ENCODE peak calls at places on chromosomes 1 and 21, in five cellular contexts. N is psoas muscle, U is HFF-Myc, B is GM12865, I is upper lobe of left lung. Z is an unnamed sample.

GRCh38 chr1:92601044-92601443 is 114.3 kb upstream of the GFI1 start:
- DNase-seq in I (no peak), N (no peak), U (peak; percentile 17), B (no peak), Z (no peak)

GRCh38 chr1:220962031-220962751 is 82.9 kb downstream of the HLX start:
- DNase-seq in N (no peak), U (peak; percentile 82), I (no peak), B (peak; percentile 8), Z (no peak)

GRCh38 chr1:180097319-180097605 is 57.4 kb upstream of the QSOX1 start:
- DNase-seq in N (no peak), B (no peak), U (no peak), I (no peak), Z (no peak)

GRCh38 chr1:166865931-166866330 is 10.1 kb downstream of the TADA1 start:
- DNase-seq in N (no peak), B (no peak), I (no peak), U (no peak), Z (no peak)

GRCh38 chr1:43031316-43032203 is 72.9 kb upstream of the SLC2A1 start:
- DNase-seq in B (no peak), I (no peak), N (no peak), U (no peak), Z (no peak)

GRCh38 chr1:58885998-58886397 is 102.2 kb upstream of the JUN start:
- DNase-seq in U (no peak), I (peak; percentile 68), N (peak; percentile 81), B (no peak), Z (no peak)

GRCh38 chr1:208203127-208203847 is 40.9 kb downstream of the PLXNA2 start:
- DNase-seq in B (no peak), U (no peak), I (peak; percentile 53), N (no peak), Z (no peak)

GRCh38 chr1:222042120-222042519 is 300.2 kb upstream of the DUSP10 start:
- DNase-seq in N (no peak), U (no peak), B (no peak), I (no peak), Z (no peak)

GRCh38 chr1:8421721-8422120 is 103.8 kb downstream of the SLC45A1 start:
- DNase-seq in B (no peak), N (peak; percentile 66), U (no peak), I (no peak), Z (no peak)

GRCh38 chr1:207619833-207620572 is 24.9 kb upstream of the CR1L start:
- DNase-seq in B (peak; percentile 52), U (peak; percentile 42), N (no peak), I (no peak), Z (no peak)

GRCh38 chr1:84971957-84972356 is 25.0 kb downstream of the MCOLN2 start:
- DNase-seq in B (peak; percentile 69), N (no peak), U (no peak), I (no peak), Z (no peak)

GRCh38 chr1:226912587-226913176 is 27.4 kb upstream of the COQ8A start:
- DNase-seq in U (no peak), I (peak; percentile 68), N (peak; percentile 84), B (peak; percentile 75), Z (no peak)

GRCh38 chr21:45893166-45894106 is 88.1 kb upstream of the COL6A1 start:
- DNase-seq in U (no peak), B (no peak), I (no peak), N (peak; percentile 32), Z (no peak)

GRCh38 chr21:42395910-42396625 is at the start of gene TMPRSS3:
- DNase-seq in U (no peak), I (peak; percentile 80), N (no peak), B (no peak), Z (no peak)

GRCh38 chr1:111197598-111198289 is 2.7 kb downstream of the DENND2D start:
- DNase-seq in B (peak; percentile 92), U (no peak), N (no peak), I (no peak), Z (no peak)

GRCh38 chr1:82225407-82226197 is 424.9 kb downstream of the ADGRL2 start:
- DNase-seq in B (peak; percentile 13), N (no peak), U (no peak), I (no peak), Z (no peak)

GRCh38 chr1:10975567-10976326 is 36.7 kb upstream of the TARDBP start:
- DNase-seq in B (no peak), I (no peak), U (peak; percentile 90), N (peak; percentile 80), Z (no peak)

GRCh38 chr1:116329524-116330341 is 43.3 kb upstream of the ATP1A1 start:
- DNase-seq in U (no peak), B (no peak), I (no peak), N (no peak), Z (no peak)

GRCh38 chr1:204348197-204348596 is 11.5 kb downstream of the PLEKHA6 start:
- DNase-seq in I (no peak), B (no peak), N (no peak), U (no peak), Z (no peak)

GRCh38 chr1:87196110-87196509 is 132.6 kb upstream of the LMO4 start:
- DNase-seq in I (no peak), U (no peak), N (no peak), B (no peak), Z (no peak)

GRCh38 chr1:24963943-24964677 is 34.0 kb upstream of the RUNX3 start:
- DNase-seq in U (no peak), B (no peak), I (no peak), N (no peak), Z (no peak)

GRCh38 chr1:184943998-184944397 is 30.3 kb downstream of the NIBAN1 start:
- DNase-seq in B (no peak), I (no peak), U (no peak), N (no peak), Z (no peak)

GRCh38 chr1:150268342-150268705 is 492 bp downstream of the APH1A start:
- DNase-seq in I (peak; percentile 57), B (peak; percentile 63), U (no peak), N (peak; percentile 67), Z (no peak)

GRCh38 chr1:225470691-225471452 is 43.0 kb upstream of the LBR start:
- DNase-seq in I (peak; percentile 15), U (no peak), N (peak; percentile 47), B (no peak), Z (no peak)

GRCh38 chr1:205495237-205495823 is 9.1 kb upstream of the CDK18 start:
- DNase-seq in B (no peak), U (no peak), N (no peak), I (no peak), Z (no peak)

GRCh38 chr21:37149411-37149810 is 76.4 kb downstream of the TTC3 start:
- DNase-seq in U (no peak), I (no peak), N (no peak), B (no peak), Z (no peak)

GRCh38 chr21:18265955-18266354 is 21.3 kb downstream of the CHODL start:
- DNase-seq in B (no peak), I (no peak), U (no peak), N (no peak), Z (no peak)
- TF ChIP-seq CTCF in B (no peak), I (no peak), U (no peak), N (no peak), Z (no peak)

DNA sequence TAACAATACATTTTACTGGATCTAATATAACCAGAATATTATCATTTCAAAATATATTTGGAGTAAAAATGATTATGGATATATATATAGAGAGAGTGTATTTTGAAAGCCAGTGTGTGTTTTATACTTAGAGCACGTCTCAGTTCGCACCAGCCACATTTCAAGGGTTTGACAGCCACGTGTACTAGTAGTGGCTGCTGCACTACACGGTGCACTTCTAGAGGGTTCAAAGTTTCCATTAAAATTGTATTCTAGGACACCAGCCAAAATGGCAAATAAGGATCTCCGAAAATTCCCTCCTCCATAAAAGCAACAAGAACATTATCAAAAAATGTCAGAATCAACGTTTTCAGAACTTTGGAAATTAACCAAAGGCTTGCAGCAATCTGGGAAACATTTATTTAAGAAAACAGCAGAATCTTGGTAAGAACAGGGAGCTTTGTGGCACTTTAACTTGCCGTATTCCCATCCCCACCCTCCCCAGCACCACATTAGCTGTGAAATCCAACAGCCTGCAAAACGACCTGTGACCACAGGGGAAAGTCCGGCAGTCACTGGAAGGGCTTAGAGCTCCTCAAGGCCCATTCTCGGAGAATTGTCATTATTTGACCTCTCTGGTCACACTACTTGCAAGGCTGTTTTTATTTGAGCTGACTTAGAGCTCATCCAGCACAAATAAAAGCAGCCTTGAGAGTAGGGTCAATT is 33.5 kb upstream of the MRPS6 start:
- DNase-seq in B (peak; percentile 47), U (no peak), N (no peak), I (no peak), Z (no peak)
- TF ChIP-seq CTCF in B (no peak), U (no peak), N (no peak), I (no peak), Z (peak; percentile 45)

DNA sequence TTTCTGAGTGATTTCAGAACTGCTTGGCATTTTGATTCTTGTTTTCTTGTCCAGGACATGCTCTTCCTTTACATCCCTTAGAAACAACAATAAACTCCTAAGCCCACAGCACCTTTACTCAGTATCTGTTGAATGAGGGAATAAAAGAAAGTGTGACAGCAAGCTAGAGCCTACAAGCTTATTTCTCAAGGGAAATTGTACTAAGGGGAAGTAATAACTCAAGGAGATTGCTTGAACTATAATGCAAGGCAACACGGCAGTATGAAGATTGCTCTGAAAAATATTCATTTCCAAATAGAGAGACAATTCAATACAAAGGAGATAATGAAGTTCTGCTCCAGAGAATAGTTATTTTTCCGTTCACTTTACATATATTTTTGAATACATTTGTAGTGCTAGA is 6.5 kb downstream of the OR6P1 start:
- DNase-seq in I (no peak), N (no peak), B (no peak), U (no peak), Z (no peak)
- TF ChIP-seq CTCF in I (no peak), N (no peak), B (no peak), U (no peak), Z (no peak)

GRCh38 chr1:183472488-183473285 is at the start of gene SMG7:
- DNase-seq in U (no peak), I (peak; percentile 55), B (peak; percentile 64), N (peak; percentile 72), Z (no peak)

GRCh38 chr1:183470147-183470960 is 1.9 kb upstream of the SMG7 start:
- DNase-seq in N (peak; percentile 92), I (peak; percentile 91), B (peak; percentile 93), U (peak; percentile 33), Z (peak; percentile 72)

GRCh38 chr1:183470961-183471747 is 1.1 kb upstream of the SMG7 start:
- DNase-seq in B (peak; percentile 91), N (peak; percentile 84), U (peak; percentile 33), I (peak; percentile 78), Z (peak; percentile 84)

GRCh38 chr1:183473286-183473536 is 912 bp downstream of the SMG7 start:
- DNase-seq in B (no peak), U (no peak), N (no peak), I (no peak), Z (no peak)

DNA sequence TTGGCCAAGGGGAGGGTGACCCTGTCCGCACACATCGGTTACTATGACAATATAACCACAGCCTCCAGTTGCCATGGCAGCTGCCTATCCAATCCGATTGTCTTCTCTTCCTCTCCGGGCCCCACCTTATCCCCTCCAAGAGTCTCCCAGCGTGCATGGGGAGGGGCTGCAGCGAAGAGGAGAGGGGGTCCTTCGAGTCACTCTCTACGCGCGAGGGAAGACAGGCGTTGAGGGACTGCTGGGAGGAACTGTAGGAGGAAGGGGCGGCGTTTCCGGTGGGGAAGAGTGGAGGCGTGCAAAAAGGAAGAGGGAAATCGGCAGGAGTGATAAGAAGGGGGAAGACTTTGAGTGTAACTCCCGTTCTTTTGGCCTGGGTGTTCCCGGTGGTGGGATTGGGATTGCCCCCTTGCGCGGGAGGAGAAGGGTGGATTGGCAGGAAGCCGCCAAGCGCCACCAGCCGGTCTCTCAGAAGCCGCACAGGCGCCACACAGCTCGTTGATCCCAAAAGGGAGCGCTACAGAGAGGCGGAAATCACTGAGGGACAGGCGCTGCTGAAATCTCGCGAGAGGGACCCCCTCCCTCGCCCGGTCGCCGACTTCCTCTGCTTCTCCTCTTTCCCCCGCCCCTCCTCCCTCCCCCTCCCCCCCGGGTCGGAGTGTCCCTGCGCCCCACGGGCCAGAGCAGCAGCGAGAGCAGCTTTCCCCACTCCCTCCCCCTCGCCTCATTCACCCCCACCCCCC is 381 bp upstream of the SMG7 start:
- DNase-seq in B (peak; percentile 98), U (peak; percentile 96), N (peak; percentile 99), I (peak; percentile 96), Z (peak; percentile 95)
- TF ChIP-seq CTCF in B (no peak), U (no peak), N (no peak), I (no peak), Z (no peak)

Z was measured in type B pancreatic cell.